ENCODE peak calls at places on chromosome 14, in five cellular contexts. E is iris pigment epithelial cell, F is neural crest cell, N is mesenteric fat pad, R is NCI-H748 treated with DMSO at 0.1 percent for 48 hours. G is an unnamed sample.

GRCh38 chr14:98956181-98956580 is 315.8 kb downstream of the BCL11B start:
- DNase-seq in F (no peak), E (no peak), R (no peak), N (no peak), G (no peak)

GRCh38 chr14:28308727-28309126 is 457.9 kb upstream of the FOXG1 start:
- DNase-seq in R (no peak), N (no peak), F (no peak), E (peak; percentile 95), G (no peak)

GRCh38 chr14:55243813-55244212 is 27.4 kb upstream of the FBXO34 start:
- DNase-seq in N (no peak), E (no peak), R (no peak), F (no peak), G (no peak)

GRCh38 chr14:99755629-99756603 is 37.3 kb upstream of the EML1 start:
- DNase-seq in N (peak; percentile 94), F (no peak), R (no peak), E (peak; percentile 95), G (peak; percentile 92)

GRCh38 chr14:56207626-56208297 is 89.6 kb downstream of the PELI2 start:
- DNase-seq in E (no peak), R (no peak), N (no peak), F (no peak), G (no peak)

GRCh38 chr14:88232783-88233182 is 90.3 kb downstream of the KCNK10 start:
- DNase-seq in R (no peak), E (no peak), F (no peak), N (no peak), G (no peak)

GRCh38 chr14:53450871-53451270 is 297.7 kb upstream of the DDHD1 start:
- DNase-seq in F (no peak), N (no peak), E (peak; percentile 44), R (no peak), G (no peak)

GRCh38 chr14:29926701-29927595 is 699 bp downstream of the PRKD1 start:
- DNase-seq in E (peak; percentile 47), N (no peak), F (peak; percentile 48), R (peak; percentile 11), G (peak; percentile 73)

GRCh38 chr14:92570863-92571262 is 57.3 kb downstream of the RIN3 start:
- DNase-seq in R (no peak), F (no peak), E (no peak), N (no peak), G (no peak)

GRCh38 chr14:100297320-100298300 is 8.6 kb downstream of the SLC25A29 start:
- DNase-seq in R (no peak), F (no peak), E (peak; percentile 89), N (no peak), G (peak; percentile 94)

GRCh38 chr14:71290960-71291466 is 383.8 kb downstream of the PCNX1 start:
- DNase-seq in F (no peak), N (no peak), E (peak; percentile 86), R (no peak), G (no peak)

GRCh38 chr14:20624495-20625070 is 16.9 kb downstream of the OR6S1 start:
- DNase-seq in F (peak; percentile 29), N (no peak), R (no peak), E (peak; percentile 88), G (peak; percentile 65)

GRCh38 chr14:24250354-24250753 is 7.9 kb upstream of the TINF2 start:
- DNase-seq in F (no peak), N (peak; percentile 82), E (no peak), R (no peak), G (no peak)

GRCh38 chr14:31203414-31203742 is 4.2 kb downstream of the HECTD1 start:
- DNase-seq in E (no peak), N (no peak), R (no peak), F (no peak), G (no peak)

GRCh38 chr14:104214411-104214810 is 76.0 kb downstream of the KIF26A start:
- DNase-seq in N (no peak), F (no peak), E (no peak), R (no peak), G (no peak)

GRCh38 chr14:50085570-50086315 is 30.6 kb downstream of the VCPKMT start:
- DNase-seq in N (no peak), R (no peak), E (peak; percentile 49), F (no peak), G (no peak)

G was measured in tibial artery.